ENCODE peak calls at places on chromosomes 3 and 15, in six cellular contexts. C, A, X, H, P and Q are unnamed samples.

GRCh38 chr3:13258280-13258679 is 161.8 kb downstream of the NUP210 start:
- DNase-seq in C (no peak), A (no peak), X (no peak), H (no peak), P (no peak), Q (no peak)

GRCh38 chr15:85999658-86000057 is 80.0 kb upstream of the AGBL1 start:
- DNase-seq in C (no peak), A (no peak), X (no peak), H (no peak), P (no peak), Q (no peak)

GRCh38 chr15:65818927-65819562 is 27.0 kb upstream of the DENND4A start:
- DNase-seq in C (no peak), A (peak; percentile 31), X (no peak), H (no peak), P (no peak), Q (no peak)

GRCh38 chr15:35058534-35059054 is 26.5 kb downstream of the NANOGP8 start:
- DNase-seq in C (no peak), A (no peak), X (no peak), H (no peak), P (no peak), Q (no peak)

GRCh38 chr3:45272411-45272810 is 46.3 kb upstream of the TMEM158 start:
- DNase-seq in C (no peak), A (no peak), X (no peak), H (no peak), P (no peak), Q (no peak)

GRCh38 chr15:89338036-89338435 is 3.4 kb upstream of the POLG start:
- DNase-seq in C (no peak), A (no peak), X (no peak), H (peak; percentile 34), P (no peak), Q (no peak)

GRCh38 chr15:82122754-82123400 is 77.1 kb upstream of the MEX3B start:
- DNase-seq in C (peak; percentile 99), A (no peak), X (no peak), H (no peak), P (peak; percentile 26), Q (peak; percentile 93)

GRCh38 chr15:61115241-61115640 is 113.9 kb downstream of the RORA start:
- DNase-seq in C (peak; percentile 37), A (no peak), X (no peak), H (no peak), P (no peak), Q (peak; percentile 18)

GRCh38 chr3:176734146-176734545 is 463.1 kb downstream of the TBL1XR1 start:
- DNase-seq in C (peak; percentile 6), A (no peak), X (no peak), H (no peak), P (no peak), Q (no peak)

GRCh38 chr3:61381745-61382392 is 130.6 kb upstream of the FHIT start:
- DNase-seq in C (peak; percentile 42), A (no peak), X (no peak), H (no peak), P (no peak), Q (peak; percentile 64)

GRCh38 chr15:34861216-34861615 is 65.9 kb upstream of the ACTC1 start:
- DNase-seq in C (no peak), A (no peak), X (no peak), H (no peak), P (no peak), Q (no peak)

GRCh38 chr15:67762610-67763368 is 62.5 kb upstream of the SKOR1 start:
- DNase-seq in C (peak; percentile 28), A (no peak), X (no peak), H (peak; percentile 83), P (no peak), Q (no peak)

GRCh38 chr15:31256385-31257265 is 70.0 kb upstream of the KLF13 start:
- DNase-seq in C (no peak), A (no peak), X (no peak), H (no peak), P (no peak), Q (peak; percentile 57)

GRCh38 chr15:57866149-57866736 is 159.7 kb downstream of the POLR2M start:
- DNase-seq in C (peak; percentile 63), A (peak; percentile 42), X (no peak), H (peak; percentile 74), P (peak; percentile 86), Q (no peak)

GRCh38 chr3:13711911-13712650 is 163.2 kb downstream of the FBLN2 start:
- DNase-seq in C (no peak), A (no peak), X (no peak), H (no peak), P (no peak), Q (no peak)

GRCh38 chr3:133924041-133924440 is 28.4 kb upstream of the RAB6B start:
- DNase-seq in C (peak; percentile 43), A (no peak), X (no peak), H (no peak), P (no peak), Q (peak; percentile 90)

GRCh38 chr3:146375214-146375613 is 94.1 kb downstream of the PLSCR2 start:
- DNase-seq in C (peak; percentile 1), A (no peak), X (no peak), H (no peak), P (no peak), Q (no peak)

GRCh38 chr3:195151866-195152526 is 119.0 kb downstream of the XXYLT1 start:
- DNase-seq in C (peak; percentile 86), A (no peak), X (no peak), H (no peak), P (peak; percentile 45), Q (peak; percentile 93)

GRCh38 chr15:80977627-80978036 is 12.0 kb downstream of the MESD start:
- DNase-seq in C (peak; percentile 59), A (no peak), X (peak; percentile 54), H (peak; percentile 69), P (peak; percentile 53), Q (no peak)

GRCh38 chr3:128878556-128879124 is 780 bp upstream of the ACAD9 start:
- DNase-seq in C (peak; percentile 77), A (peak; percentile 66), X (no peak), H (peak; percentile 46), P (peak; percentile 18), Q (peak; percentile 91)

GRCh38 chr3:181176610-181177009 is 187.1 kb upstream of the DNAJC19 start:
- DNase-seq in C (peak; percentile 5), A (peak; percentile 1), X (peak; percentile 42), H (peak; percentile 60), P (peak; percentile 83), Q (no peak)

GRCh38 chr3:190058486-190059241 is 62.0 kb downstream of the P3H2 start:
- DNase-seq in C (peak; percentile 93), A (no peak), X (no peak), H (no peak), P (no peak), Q (no peak)

GRCh38 chr3:141353652-141354495 is 14.4 kb upstream of the ZBTB38 start:
- DNase-seq in C (no peak), A (no peak), X (no peak), H (no peak), P (no peak), Q (no peak)

GRCh38 chr3:139629033-139629432 is 48.7 kb downstream of the NMNAT3 start:
- DNase-seq in C (peak; percentile 25), A (no peak), X (no peak), H (peak; percentile 34), P (peak; percentile 72), Q (no peak)

GRCh38 chr3:128556949-128557348 is 63.9 kb upstream of the GATA2 start:
- DNase-seq in C (no peak), A (no peak), X (no peak), H (no peak), P (no peak), Q (peak; percentile 47)

GRCh38 chr3:151562901-151563300 is 102.0 kb upstream of the IGSF10 start:
- DNase-seq in C (no peak), A (no peak), X (no peak), H (no peak), P (no peak), Q (no peak)

GRCh38 chr3:178714971-178715832 is 179.0 kb downstream of the KCNMB2 start:
- DNase-seq in C (no peak), A (no peak), X (no peak), H (no peak), P (no peak), Q (no peak)

GRCh38 chr15:31392761-31393401 is 66.2 kb downstream of the KLF13 start:
- DNase-seq in C (no peak), A (no peak), X (no peak), H (no peak), P (no peak), Q (peak; percentile 85)

GRCh38 chr3:46456118-46456517 is 8.6 kb downstream of the LTF start:
- DNase-seq in C (no peak), A (no peak), X (no peak), H (no peak), P (no peak), Q (no peak)